ENCODE peak calls at places on chromosomes 7 and 10, in six cellular contexts. N is NCI-H1105 treated with DMSO at 0.1 percent for 48 hours; C is nephron progenitor cell; I is activated T-cell treated with anti-CD3 and anti-CD28 coated beads, Interleukin-2, amount 50 U/mL, for 4 hours; A is H54; W is fibroblast of mammary gland. V is an unnamed sample.

GRCh38 chr10:131928248-131929095 is 27.7 kb downstream of the PPP2R2D start:
- DNase-seq in I (peak; percentile 29), C (no peak), N (no peak), A (no peak), W (peak; percentile 53), V (no peak)

GRCh38 chr7:117259626-117260025 is 63.2 kb downstream of the WNT2 start:
- DNase-seq in I (no peak), N (no peak), W (peak; percentile 80), A (no peak), C (no peak), V (no peak)

GRCh38 chr10:98446121-98446655 is 547 bp downstream of the HPS1 start:
- DNase-seq in C (peak; percentile 58), A (peak; percentile 29), N (no peak), W (peak; percentile 38), I (peak; percentile 30), V (peak; percentile 51)

GRCh38 chr7:43583424-43584199 is 704 bp downstream of the STK17A start:
- DNase-seq in A (peak; percentile 56), I (peak; percentile 59), N (peak; percentile 61), W (peak; percentile 35), C (peak; percentile 69), V (peak; percentile 33)

GRCh38 chr7:104272767-104273384 is 55.5 kb upstream of the LHFPL3 start:
- DNase-seq in N (peak; percentile 52), C (no peak), A (no peak), I (no peak), W (peak; percentile 68), V (peak; percentile 9)

GRCh38 chr7:142771353-142771723 is 568 bp downstream of the PRSS2 start:
- DNase-seq in W (no peak), A (no peak), I (no peak), C (no peak), N (peak; percentile 98), V (no peak)

GRCh38 chr7:136887317-136887716 is 18.9 kb downstream of the CHRM2 start:
- DNase-seq in W (no peak), C (no peak), A (no peak), N (no peak), I (no peak), V (no peak)

GRCh38 chr10:59382831-59383295 is 20.5 kb upstream of the FAM13C start:
- DNase-seq in N (no peak), W (peak; percentile 75), C (no peak), I (no peak), A (no peak), V (no peak)

GRCh38 chr10:13311177-13311575 is 11.3 kb upstream of the PHYH start:
- DNase-seq in C (no peak), A (no peak), I (no peak), W (peak; percentile 26), N (no peak), V (no peak)

GRCh38 chr7:65404020-65404419 is 30.4 kb downstream of the ZNF92 start:
- DNase-seq in A (no peak), I (no peak), N (no peak), C (no peak), W (no peak), V (no peak)

GRCh38 chr10:119991816-119992215 is 99.3 kb downstream of the SEC23IP start:
- DNase-seq in I (no peak), A (no peak), N (no peak), W (no peak), C (no peak), V (no peak)

V was measured in HAP-1.